ENCODE peak calls at places on chromosomes 3 and 15, in five cellular contexts. U is ascending aorta, G is tibial artery, E is GM12878, T is right lobe of liver. A is an unnamed sample. For H3K27me3, the result is how much of the 10 kb centered on the place peaks cover.

GRCh38 chr3:196219194-196219969 is 3.0 kb downstream of the SLC51A start:
- DNase-seq in T (no peak), E (peak), U (peak), G (peak), A (peak)

GRCh38 chr15:61871926-61872522 is 188.2 kb downstream of the VPS13C start:
- DNase-seq in U (no peak), G (no peak), T (no peak), E (no peak), A (peak)

GRCh38 chr3:38843898-38844297 is 27.9 kb upstream of the SCN10A start:
- DNase-seq in U (no peak), E (no peak), G (no peak), T (no peak), A (peak)

GRCh38 chr3:185081516-185081915 is 71.3 kb downstream of the C3orf70 start:
- DNase-seq in G (no peak), U (no peak), E (no peak), T (no peak), A (no peak)

GRCh38 chr15:92277776-92278175 is 115.9 kb upstream of the ST8SIA2 start:
- DNase-seq in G (no peak), T (no peak), U (no peak), E (no peak), A (peak)

GRCh38 chr3:17579289-17580031 is 163.0 kb downstream of the TBC1D5 start:
- DNase-seq in U (no peak), T (no peak), E (peak), G (no peak), A (no peak)

GRCh38 chr15:41462396-41462795 is 31.3 kb upstream of the ITPKA start:
- DNase-seq in U (no peak), E (no peak), T (no peak), G (no peak), A (no peak)

GRCh38 chr3:31947671-31948091 is 33.4 kb downstream of the OSBPL10 start:
- DNase-seq in E (no peak), T (no peak), G (no peak), U (no peak), A (peak)

GRCh38 chr3:58560771-58561311 is 16.4 kb downstream of the FAM107A start:
- DNase-seq in U (no peak), T (peak), G (no peak), E (no peak), A (peak)

GRCh38 chr3:133038731-133039398 is 674 bp downstream of the TMEM108 start:
- DNase-seq in G (no peak), T (no peak), E (no peak), U (no peak), A (peak)

GRCh38 chr3:43499256-43499655 is 122.6 kb downstream of the ANO10 start:
- DNase-seq in E (no peak), T (no peak), U (no peak), G (no peak), A (no peak)

GRCh38 chr15:84598250-84598649 is 2.6 kb upstream of the ZSCAN2 start:
- DNase-seq in E (no peak), G (no peak), T (peak), U (no peak), A (no peak)

GRCh38 chr3:177470200-177470941 is 273.1 kb upstream of the TBL1XR1 start:
- DNase-seq in T (no peak), U (no peak), G (no peak), E (no peak), A (no peak)

GRCh38 chr15:71386448-71387236 is 271.4 kb downstream of the THSD4 start:
- DNase-seq in U (no peak), E (no peak), G (no peak), T (no peak), A (peak)

GRCh38 chr15:63872759-63873510 is 39.2 kb upstream of the HERC1 start:
- DNase-seq in U (no peak), T (peak), E (no peak), G (no peak), A (no peak)

GRCh38 chr3:65951836-65952505 is 86.7 kb downstream of the MAGI1 start:
- DNase-seq in E (no peak), G (no peak), T (no peak), U (no peak), A (no peak)

GRCh38 chr3:183386651-183387050 is 41.8 kb downstream of the MCF2L2 start:
- DNase-seq in E (no peak), G (no peak), T (no peak), U (no peak), A (peak)

GRCh38 chr3:183388213-183388612 is 40.2 kb downstream of the MCF2L2 start:
- DNase-seq in E (no peak), U (no peak), T (no peak), G (no peak), A (no peak)

GRCh38 chr3:183387797-183388196 is 40.6 kb downstream of the MCF2L2 start:
- DNase-seq in E (no peak), G (no peak), T (no peak), U (no peak), A (no peak)

GRCh38 chr3:183381673-183382072 is 46.7 kb downstream of the MCF2L2 start:
- DNase-seq in T (no peak), E (no peak), G (no peak), U (no peak), A (no peak)

DNA sequence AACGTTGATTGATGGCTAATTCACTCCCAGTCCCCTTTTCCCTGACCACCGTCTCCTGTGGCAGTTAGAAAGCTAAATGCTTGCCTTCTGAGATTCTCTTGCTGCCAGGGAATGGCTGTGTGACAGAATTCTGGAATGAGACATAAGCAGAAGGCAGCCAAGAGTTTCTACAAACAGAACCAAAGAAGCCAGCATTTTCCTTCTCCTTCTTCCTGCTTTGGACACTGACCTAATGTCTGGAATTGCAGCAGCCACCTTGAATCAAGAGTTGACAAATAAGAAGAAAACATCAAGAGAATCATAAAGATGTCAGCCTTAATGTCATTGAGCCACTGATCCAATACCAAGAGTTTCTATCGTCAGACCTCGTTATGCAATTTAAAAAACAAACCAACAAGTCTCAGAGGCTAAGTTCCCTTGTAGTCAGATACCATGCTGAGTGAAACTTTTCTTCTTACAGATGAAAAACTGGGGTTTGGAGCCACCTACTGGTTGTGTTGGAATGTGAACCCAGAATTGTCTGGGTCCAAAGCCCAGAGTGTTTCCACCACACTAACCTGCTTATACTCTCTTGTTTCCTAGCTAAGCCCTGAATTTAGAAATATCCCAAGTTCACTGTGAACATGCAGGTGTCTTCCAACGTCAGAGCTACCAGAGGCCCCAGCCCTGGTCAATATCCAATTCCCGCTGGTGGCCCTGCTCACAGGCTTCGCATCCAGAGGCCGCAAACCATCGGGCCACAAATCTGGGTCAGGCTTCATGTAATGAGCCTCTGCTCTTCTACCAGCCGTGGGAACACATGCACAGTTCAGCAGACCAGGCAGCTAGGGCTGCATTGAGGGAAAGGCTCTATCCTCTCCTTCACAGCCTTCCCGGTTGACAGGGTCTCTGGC is 42.5 kb downstream of the MCF2L2 start:
- DNase-seq in T (no peak), E (no peak), G (peak), U (peak), A (peak)
- H3K27me3 ChIP-seq in T (under half), E (under half), G (under half), U (under half), A (under half)

DNA sequence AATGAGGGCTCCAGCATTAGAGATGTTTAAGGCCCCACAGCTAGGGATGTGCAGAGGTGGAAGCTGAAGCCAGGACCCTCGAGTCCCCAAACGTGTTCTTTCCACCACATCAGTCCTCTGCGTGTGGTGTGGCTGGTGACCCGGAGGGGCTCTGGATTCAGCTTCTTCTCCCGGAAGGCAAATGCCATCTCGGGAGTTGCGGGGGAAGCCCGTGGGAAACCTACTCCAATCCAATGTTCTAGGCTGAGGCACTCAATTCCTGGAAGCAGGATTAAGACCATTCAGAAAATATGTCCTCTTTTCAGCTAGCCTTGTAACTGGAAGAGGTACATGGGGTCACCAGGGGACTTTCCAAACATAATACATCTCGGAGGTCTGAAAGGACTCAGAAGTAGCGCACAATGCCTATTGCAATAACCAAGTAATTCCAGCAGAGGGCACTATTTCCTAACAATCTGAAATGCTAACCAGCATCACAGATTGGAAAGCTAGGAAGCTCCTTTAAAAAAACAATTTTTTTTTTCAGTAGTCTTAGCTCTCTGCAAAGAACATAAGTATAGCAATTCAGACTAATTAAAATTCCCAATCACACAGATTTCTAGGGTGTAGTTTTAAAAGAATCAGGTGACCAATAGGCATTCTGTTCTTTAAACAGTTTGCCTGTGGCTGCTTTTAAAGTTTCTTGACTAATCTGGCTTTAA is 36.2 kb downstream of the BNC1 start:
- DNase-seq in G (no peak), U (no peak), T (no peak), E (peak), A (peak)
- H3K27me3 ChIP-seq in G (under half), U (under half), T (under half), E (under half), A (under half)

DNA sequence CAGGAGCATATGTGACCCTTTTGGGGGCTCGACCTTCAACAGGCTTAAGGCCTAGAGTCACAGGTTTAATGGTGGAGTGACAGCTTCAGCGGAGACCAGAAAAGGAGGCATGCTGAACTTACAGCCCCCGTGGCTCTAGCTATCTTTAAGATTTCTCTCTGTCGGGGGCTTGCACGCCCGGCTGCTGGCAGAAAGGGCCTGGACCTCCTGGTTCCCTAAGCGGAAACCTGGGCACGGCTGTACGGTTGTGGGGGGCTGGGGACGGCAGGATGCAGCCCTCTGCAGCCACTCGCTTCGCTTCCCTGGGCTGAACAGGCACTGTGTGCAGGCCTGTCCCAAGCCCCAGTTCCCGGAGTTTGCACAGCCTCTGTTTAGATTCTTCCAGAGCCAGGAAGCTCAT is 513 bp upstream of the CACNA2D2 start:
- DNase-seq in T (no peak), U (no peak), E (no peak), G (no peak), A (no peak)
- H3K27me3 ChIP-seq in T (under half), U (under half), E (under half), G (under half), A (under half)

DNA sequence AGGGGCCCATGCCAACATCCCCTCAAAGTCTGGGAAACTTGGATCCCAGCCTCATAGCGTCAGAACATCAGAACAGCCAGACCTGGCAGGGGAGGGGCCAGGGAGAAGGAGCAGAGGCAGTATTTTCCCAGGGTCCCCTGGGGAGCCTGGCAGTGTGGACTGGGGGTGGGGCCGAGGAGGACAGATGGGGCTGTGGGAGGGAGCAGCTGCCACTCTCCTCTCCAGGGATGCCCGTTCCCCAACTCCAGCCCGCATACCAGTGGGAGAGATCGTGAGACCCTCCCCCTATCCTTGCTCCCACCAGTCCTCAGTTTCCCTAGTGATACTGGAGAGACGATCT is 6.5 kb upstream of the DNAJB8 start:
- DNase-seq in T (no peak), G (no peak), E (no peak), U (no peak), A (no peak)
- H3K27me3 ChIP-seq in T (under half), G (under half), E (under half), U (under half), A (under half)

GRCh38 chr3:181719298-181719859 is 7.7 kb downstream of the SOX2 start:
- DNase-seq in U (no peak), E (no peak), G (no peak), T (no peak), A (no peak)
- H3K27me3 ChIP-seq in U (under half), E (under half), G (under half), T (half or more), A (half or more)

DNA sequence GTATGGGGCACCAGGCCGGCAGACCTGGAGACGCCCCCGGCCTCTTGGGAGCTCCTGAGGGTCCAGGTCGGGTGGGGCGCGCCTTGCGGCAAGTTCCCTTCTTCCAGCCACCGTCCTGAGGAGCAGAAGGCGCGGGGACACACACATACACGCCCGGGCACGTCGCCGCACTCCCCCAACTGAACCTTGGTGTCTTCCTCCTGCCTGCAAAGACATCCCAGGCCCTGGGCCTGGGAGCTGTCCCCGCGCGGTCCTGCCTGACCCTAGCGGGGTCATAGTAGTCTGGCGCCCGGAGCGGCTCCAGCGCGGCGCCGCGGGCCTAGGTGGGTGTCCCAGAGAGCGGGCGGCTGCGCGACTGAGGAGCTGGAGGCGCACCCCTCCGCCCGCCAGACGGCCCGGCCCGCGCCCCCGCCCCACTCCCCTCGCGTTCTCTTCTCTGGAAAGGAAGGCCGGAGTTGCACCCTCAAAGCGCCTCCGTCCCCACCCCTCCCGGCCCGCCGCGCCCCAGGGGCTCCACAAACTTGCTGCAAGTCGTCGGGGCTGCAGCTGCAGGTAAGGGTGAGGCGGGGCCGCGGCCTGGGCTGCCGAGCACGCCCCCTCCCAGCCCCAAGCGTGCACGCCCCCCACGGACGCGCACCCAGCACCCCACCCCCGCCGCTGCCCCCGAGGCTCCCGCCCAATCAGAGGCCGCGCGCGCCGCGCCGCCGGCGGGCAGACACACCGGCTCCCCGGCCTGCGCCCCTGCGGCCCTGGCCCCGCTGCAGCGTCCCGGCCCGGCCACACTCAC is 186.0 kb upstream of the LINGO1 start:
- DNase-seq in G (no peak), T (no peak), E (no peak), U (no peak), A (no peak)
- H3K27me3 ChIP-seq in G (under half), T (under half), E (under half), U (under half), A (under half)

GRCh38 chr3:62481972-62482371 is 108.6 kb upstream of the FEZF2 start:
- DNase-seq in G (no peak), T (no peak), E (no peak), U (no peak), A (no peak)

GRCh38 chr3:62475940-62476339 is 102.6 kb upstream of the FEZF2 start:
- DNase-seq in T (no peak), G (no peak), E (no peak), U (no peak), A (no peak)

GRCh38 chr3:62479276-62479675 is 105.9 kb upstream of the FEZF2 start:
- DNase-seq in T (no peak), G (no peak), E (no peak), U (no peak), A (no peak)

GRCh38 chr3:62480056-62480455 is 106.7 kb upstream of the FEZF2 start:
- DNase-seq in E (no peak), G (no peak), T (no peak), U (no peak), A (no peak)
- H3K27me3 ChIP-seq in E (under half), G (under half), T (under half), U (under half), A (under half)